ENCODE peak calls at places on chromosomes 3 and 15, in seven cellular contexts. K is HCT116, P is endothelial cell, M is fibroblast of lung, Q is progenitor cell of endocrine pancreas, I is GM04503, W is NCI-H1436. G is an unnamed sample.

GRCh38 chr3:187955076-187955952 is 198.6 kb upstream of the LPP start:
- DNase-seq in I (peak), Q (no peak), W (no peak), M (peak), K (no peak), P (no peak), G (no peak)

GRCh38 chr3:123353227-123353851 is 95.6 kb downstream of the ADCY5 start:
- DNase-seq in Q (no peak), M (no peak), P (no peak), W (no peak), I (no peak), K (no peak), G (no peak)

GRCh38 chr3:158381274-158381868 is 189.6 kb upstream of the MLF1 start:
- DNase-seq in Q (no peak), W (no peak), M (peak), P (no peak), K (no peak), I (peak), G (no peak)

GRCh38 chr15:81002004-81002253 is 1.2 kb downstream of the TLNRD1 start:
- DNase-seq in P (no peak), K (no peak), Q (no peak), W (no peak), I (no peak), M (no peak), G (peak)

GRCh38 chr3:58095471-58096145 is 87.4 kb downstream of the FLNB start:
- DNase-seq in K (no peak), Q (no peak), W (no peak), P (no peak), M (no peak), I (no peak), G (no peak)

GRCh38 chr3:115165701-115166100 is 18.6 kb upstream of the ZBTB20 start:
- DNase-seq in K (no peak), P (no peak), M (peak), I (no peak), Q (no peak), W (no peak), G (no peak)

GRCh38 chr3:42590989-42591756 is 513 bp downstream of the SS18L2 start:
- DNase-seq in P (peak), Q (no peak), K (no peak), W (no peak), M (no peak), I (no peak), G (peak)

GRCh38 chr15:78167227-78167888 is 18.2 kb downstream of the IDH3A start:
- DNase-seq in I (no peak), K (no peak), P (no peak), W (no peak), Q (no peak), M (no peak), G (no peak)

GRCh38 chr15:41332788-41333527 is at the start of gene NUSAP1:
- DNase-seq in I (peak), W (no peak), P (no peak), M (no peak), Q (no peak), K (no peak), G (peak)

GRCh38 chr3:64151335-64151871 is 73.9 kb downstream of the PRICKLE2 start:
- DNase-seq in M (no peak), W (no peak), K (no peak), P (no peak), I (no peak), Q (no peak), G (no peak)

GRCh38 chr3:151351216-151351615 is 21.9 kb upstream of the P2RY13 start:
- DNase-seq in M (no peak), Q (no peak), I (no peak), W (no peak), K (no peak), P (no peak), G (no peak)

GRCh38 chr3:33218446-33219174 is at the start of gene SUSD5:
- DNase-seq in W (peak), P (peak), M (peak), I (no peak), K (no peak), Q (peak), G (peak)

GRCh38 chr15:70912187-70912586 is 19.6 kb downstream of the LRRC49 start:
- DNase-seq in I (no peak), K (no peak), P (no peak), Q (no peak), M (no peak), W (no peak), G (no peak)

GRCh38 chr3:137050281-137050680 is 92.5 kb downstream of the IL20RB start:
- DNase-seq in M (no peak), W (no peak), I (no peak), Q (no peak), P (no peak), K (no peak), G (no peak)

GRCh38 chr15:75597667-75598341 is 18.7 kb upstream of the PTPN9 start:
- DNase-seq in P (peak), M (no peak), K (no peak), Q (no peak), I (no peak), W (no peak), G (no peak)

GRCh38 chr15:98580577-98580976 is 67.8 kb upstream of the IGF1R start:
- DNase-seq in M (no peak), W (no peak), Q (no peak), I (no peak), P (no peak), K (no peak), G (peak)

GRCh38 chr3:41131224-41131623 is 68.1 kb upstream of the CTNNB1 start:
- DNase-seq in P (no peak), K (no peak), W (no peak), Q (no peak), M (peak), I (no peak), G (no peak)

GRCh38 chr3:153162513-153163348 is 705 bp downstream of the RAP2B start:
- DNase-seq in M (peak), I (no peak), K (no peak), P (peak), W (no peak), Q (no peak), G (peak)

GRCh38 chr3:55013145-55013544 is 85.3 kb upstream of the LRTM1 start:
- DNase-seq in K (no peak), Q (no peak), M (peak), I (no peak), P (no peak), W (no peak), G (no peak)

GRCh38 chr15:57395292-57395691 is 19.0 kb downstream of the CGNL1 start:
- DNase-seq in P (no peak), W (no peak), Q (no peak), K (no peak), M (peak), I (peak), G (no peak)

G was measured in glutamatergic neuron.